ENCODE peak calls at places on chromosomes 16 and 17, in eight cellular contexts. A is A549, S is IMR-90, J is SK-N-SH, X is WTC11, L is H1, K is K562, I is HepG2. R is an unnamed sample.

GRCh38 chr16:23773339-23773738 is 18.5 kb downstream of the CHP2 start:
- DNase-seq in A (no peak), S (no peak), J (no peak), X (no peak), L (no peak), K (no peak), I (no peak), R (no peak)

GRCh38 chr17:81383504-81384421 is 11.5 kb upstream of the BAHCC1 start:
- DNase-seq in A (no peak), S (no peak), J (no peak), X (no peak), L (no peak), K (no peak), I (no peak), R (no peak)

GRCh38 chr16:13962232-13962631 is 42.3 kb downstream of the ERCC4 start:
- DNase-seq in A (no peak), S (no peak), J (no peak), X (no peak), L (no peak), K (no peak), I (no peak), R (no peak)

GRCh38 chr16:7116734-7117133 is 215.9 kb upstream of the RBFOX1 start:
- DNase-seq in A (no peak), S (no peak), J (no peak), X (no peak), L (no peak), K (no peak), I (no peak), R (no peak)

GRCh38 chr16:52535076-52535475 is 11.9 kb downstream of the TOX3 start:
- DNase-seq in A (no peak), S (no peak), J (no peak), X (no peak), L (no peak), K (no peak), I (no peak), R (no peak)

GRCh38 chr16:81657731-81658130 is 121.4 kb upstream of the PLCG2 start:
- DNase-seq in A (no peak), S (no peak), J (no peak), X (no peak), L (no peak), K (no peak), I (no peak), R (no peak)

GRCh38 chr16:67284699-67285646 is 5.6 kb downstream of the PLEKHG4 start:
- DNase-seq in A (peak; percentile 44), S (peak; percentile 12), J (peak; percentile 69), X (peak; percentile 84), L (peak; percentile 62), K (peak; percentile 25), I (peak; percentile 54), R (no peak)

GRCh38 chr17:64457156-64457555 is 8.2 kb downstream of the MILR1 start:
- DNase-seq in A (no peak), S (peak; percentile 66), J (no peak), X (no peak), L (no peak), K (no peak), I (no peak), R (no peak)

GRCh38 chr17:73767696-73768095 is 123.5 kb upstream of the SDK2 start:
- DNase-seq in A (no peak), S (no peak), J (no peak), X (no peak), L (no peak), K (no peak), I (no peak), R (no peak)

GRCh38 chr17:4842376-4842775 is 9.2 kb downstream of the MINK1 start:
- DNase-seq in A (no peak), S (no peak), J (no peak), X (no peak), L (no peak), K (no peak), I (no peak), R (no peak)

GRCh38 chr17:77372444-77373297 is 231.9 kb downstream of the SEC14L1 start:
- DNase-seq in A (no peak), S (peak; percentile 87), J (peak; percentile 98), X (peak; percentile 88), L (peak; percentile 59), K (peak; percentile 91), I (peak; percentile 94), R (no peak)

GRCh38 chr16:14489460-14489859 is 140.6 kb downstream of the PARN start:
- DNase-seq in A (peak; percentile 85), S (peak; percentile 15), J (peak; percentile 46), X (peak; percentile 45), L (no peak), K (peak; percentile 55), I (peak; percentile 57), R (no peak)

GRCh38 chr16:46638947-46639925 is 18.1 kb upstream of the SHCBP1 start:
- DNase-seq in A (no peak), S (peak; percentile 73), J (no peak), X (no peak), L (no peak), K (no peak), I (no peak), R (no peak)

GRCh38 chr17:41098476-41098875 is 534 bp upstream of the KRTAP4-8 start:
- DNase-seq in A (no peak), S (peak; percentile 68), J (no peak), X (no peak), L (no peak), K (no peak), I (no peak), R (no peak)

GRCh38 chr17:40553694-40554534 is 11.4 kb downstream of the CCR7 start:
- DNase-seq in A (no peak), S (peak; percentile 43), J (no peak), X (peak; percentile 7), L (no peak), K (peak; percentile 87), I (peak; percentile 48), R (no peak)

GRCh38 chr16:46658925-46659324 is 30.1 kb downstream of the VPS35 start:
- DNase-seq in A (no peak), S (no peak), J (no peak), X (no peak), L (no peak), K (no peak), I (no peak), R (peak; percentile 76)

GRCh38 chr17:45428954-45429337 is 3.7 kb downstream of the ARHGAP27 start:
- DNase-seq in A (no peak), S (no peak), J (no peak), X (no peak), L (no peak), K (no peak), I (no peak), R (no peak)

GRCh38 chr17:62823111-62823895 is 15.2 kb upstream of the MARCHF10 start:
- DNase-seq in A (peak; percentile 60), S (no peak), J (no peak), X (no peak), L (no peak), K (no peak), I (no peak), R (no peak)

GRCh38 chr17:63446981-63447687 is 1.0 kb upstream of the CYB561 start:
- DNase-seq in A (no peak), S (no peak), J (peak; percentile 71), X (peak; percentile 60), L (no peak), K (peak; percentile 80), I (no peak), R (no peak)

GRCh38 chr16:87733190-87733589 is 32.6 kb downstream of the KLHDC4 start:
- DNase-seq in A (no peak), S (no peak), J (no peak), X (no peak), L (no peak), K (no peak), I (no peak), R (no peak)

GRCh38 chr17:47704781-47705180 is 10.8 kb downstream of the TBKBP1 start:
- DNase-seq in A (no peak), S (no peak), J (no peak), X (no peak), L (no peak), K (no peak), I (no peak), R (no peak)

GRCh38 chr17:80997471-80998387 is 6.1 kb downstream of the CHMP6 start:
- DNase-seq in A (no peak), S (no peak), J (peak; percentile 30), X (no peak), L (no peak), K (no peak), I (no peak), R (no peak)

GRCh38 chr17:75632863-75633483 is at the start of gene SMIM5:
- DNase-seq in A (peak; percentile 87), S (peak; percentile 83), J (peak; percentile 98), X (peak; percentile 94), L (peak; percentile 75), K (peak; percentile 88), I (peak; percentile 74), R (no peak)
- TF ChIP-seq USF2 in A (no peak), S (peak; percentile 57), J (no peak), X (no peak), L (no peak), K (no peak), I (no peak), R (no peak)

GRCh38 chr16:85550422-85551318 is 62.5 kb upstream of the GSE1 start:
- DNase-seq in A (no peak), S (no peak), J (no peak), X (no peak), L (no peak), K (no peak), I (no peak), R (no peak)
- TF ChIP-seq CTCF in A (no peak), S (no peak), J (no peak), X (no peak), L (peak; percentile 43), K (peak; percentile 18), I (peak; percentile 37), R (no peak)

DNA sequence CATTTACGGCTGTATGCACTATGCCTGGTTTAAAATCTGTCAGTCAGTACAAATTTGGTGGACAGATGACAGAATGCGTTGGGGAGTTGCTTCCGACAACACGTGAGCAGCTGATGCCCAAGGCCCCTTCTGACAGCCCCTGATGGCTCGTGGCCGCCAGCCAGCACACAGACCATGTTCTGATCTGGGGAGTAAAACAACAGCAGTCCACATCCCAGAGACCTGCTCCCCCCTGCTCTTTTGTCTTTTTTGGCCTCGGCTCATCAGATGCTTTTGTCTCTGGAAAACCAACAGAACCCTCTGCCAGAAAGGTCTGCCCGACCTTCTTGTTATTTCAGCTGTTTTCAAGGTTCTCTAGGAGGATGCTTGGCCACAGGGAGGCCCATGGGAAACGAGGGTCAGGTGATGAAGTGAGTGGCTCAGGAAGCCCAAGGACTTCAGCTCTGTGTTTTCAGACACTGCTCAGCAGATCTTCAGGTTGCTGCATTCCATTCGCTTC is 10.8 kb downstream of the ARSG start:
- DNase-seq in A (no peak), S (peak; percentile 42), J (peak; percentile 47), X (no peak), L (no peak), K (no peak), I (no peak), R (no peak)
- TF ChIP-seq USF2 in A (no peak), S (no peak), J (no peak), X (peak; percentile 28), L (no peak), K (no peak), I (no peak), R (no peak)

GRCh38 chr17:27354051-27354490 is 60.2 kb downstream of the WSB1 start:
- DNase-seq in A (no peak), S (no peak), J (no peak), X (no peak), L (no peak), K (no peak), I (no peak), R (no peak)
- TF ChIP-seq CTCF in A (no peak), S (no peak), J (no peak), X (no peak), L (no peak), K (no peak), I (no peak), R (no peak)

R was measured in GM12878.